ENCODE peak calls at places on chromosome 4, in nine cellular contexts. X is psoas muscle, T is left ventricle myocardium inferior, D is thyroid gland, R is BE2C, C is GM12865, F is breast epithelium, P is A549, Z is gastrocnemius medialis. J is an unnamed sample.

GRCh38 chr4:175435437-175435836 is 376.6 kb downstream of the GPM6A start:
- DNase-seq in X (no peak), T (no peak), D (no peak), R (peak), C (no peak), F (no peak), P (no peak), Z (no peak), J (no peak)

GRCh38 chr4:145351922-145352321 is 129.7 kb upstream of the SMAD1 start:
- DNase-seq in X (no peak), T (no peak), D (peak), R (no peak), C (no peak), F (no peak), P (no peak), Z (no peak), J (no peak)

GRCh38 chr4:53640576-53641459 is 49.5 kb upstream of the LNX1 start:
- DNase-seq in X (no peak), T (no peak), D (peak), R (no peak), C (peak), F (no peak), P (no peak), Z (no peak), J (no peak)

GRCh38 chr4:82969414-82969813 is 41.2 kb downstream of the LIN54 start:
- DNase-seq in X (no peak), T (no peak), D (no peak), R (no peak), C (no peak), F (no peak), P (no peak), Z (no peak), J (no peak)

GRCh38 chr4:5127556-5127955 is 76.3 kb downstream of the STK32B start:
- DNase-seq in X (no peak), T (no peak), D (no peak), R (peak), C (no peak), F (no peak), P (no peak), Z (no peak), J (no peak)

GRCh38 chr4:17082186-17082585 is 183.7 kb upstream of the LDB2 start:
- DNase-seq in X (no peak), T (no peak), D (no peak), R (peak), C (no peak), F (no peak), P (no peak), Z (no peak), J (no peak)

GRCh38 chr4:15897577-15897976 is 41.0 kb downstream of the FGFBP1 start:
- DNase-seq in X (no peak), T (no peak), D (no peak), R (no peak), C (no peak), F (no peak), P (no peak), Z (no peak), J (no peak)

GRCh38 chr4:122542411-122543236 is 78.2 kb downstream of the IL21 start:
- DNase-seq in X (no peak), T (no peak), D (no peak), R (no peak), C (peak), F (no peak), P (no peak), Z (no peak), J (no peak)

DNA sequence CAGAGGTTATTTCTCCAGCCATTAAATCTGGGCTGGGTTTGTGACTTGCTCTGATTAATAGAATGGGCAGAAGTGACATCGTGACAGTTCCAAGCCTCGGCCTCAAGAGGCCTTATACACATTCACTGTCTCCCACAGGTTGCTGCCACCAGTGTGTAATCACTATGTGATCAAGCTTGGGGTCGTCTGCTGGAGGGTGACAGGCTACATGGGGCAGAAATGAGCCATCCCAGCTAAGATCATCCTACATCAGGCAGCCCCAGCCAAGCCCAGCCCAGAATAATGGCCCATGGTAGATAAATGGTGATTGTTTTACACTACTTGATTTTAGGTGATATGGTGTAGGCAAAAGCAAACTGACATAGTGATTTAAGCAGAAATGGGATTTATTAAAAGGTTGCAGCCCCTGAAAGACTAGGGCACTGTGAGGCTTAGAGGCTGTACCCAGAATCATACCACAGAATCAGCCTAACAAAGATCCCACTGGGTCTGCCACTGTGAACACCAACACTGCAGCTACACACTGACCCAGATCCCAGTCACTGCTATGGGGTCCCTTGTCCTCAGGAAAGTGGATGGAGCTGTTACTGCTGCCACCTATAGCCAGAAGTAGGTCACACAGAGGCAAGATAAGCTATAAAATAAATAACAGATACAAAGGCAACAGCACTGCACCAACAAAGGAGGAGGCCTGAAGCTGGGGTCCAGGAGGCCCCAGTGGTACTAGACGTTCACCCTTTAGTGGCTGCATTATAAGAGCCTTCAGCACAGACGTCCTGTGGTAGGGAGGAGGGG is 159.6 kb upstream of the RBPJ start:
- DNase-seq in X (no peak), T (no peak), D (no peak), R (no peak), C (peak), F (no peak), P (no peak), Z (no peak), J (no peak)
- TF ChIP-seq CTCF in X (no peak), T (no peak), D (no peak), R (peak), C (no peak), F (no peak), P (no peak), Z (no peak), J (no peak)

GRCh38 chr4:67555447-67555846 is 3.1 kb upstream of the STAP1 start:
- DNase-seq in X (no peak), T (no peak), D (no peak), R (no peak), C (no peak), F (no peak), P (no peak), Z (no peak), J (no peak)

GRCh38 chr4:67556426-67556825 is 2.1 kb upstream of the STAP1 start:
- DNase-seq in X (no peak), T (no peak), D (no peak), R (no peak), C (no peak), F (no peak), P (no peak), Z (no peak), J (no peak)

DNA sequence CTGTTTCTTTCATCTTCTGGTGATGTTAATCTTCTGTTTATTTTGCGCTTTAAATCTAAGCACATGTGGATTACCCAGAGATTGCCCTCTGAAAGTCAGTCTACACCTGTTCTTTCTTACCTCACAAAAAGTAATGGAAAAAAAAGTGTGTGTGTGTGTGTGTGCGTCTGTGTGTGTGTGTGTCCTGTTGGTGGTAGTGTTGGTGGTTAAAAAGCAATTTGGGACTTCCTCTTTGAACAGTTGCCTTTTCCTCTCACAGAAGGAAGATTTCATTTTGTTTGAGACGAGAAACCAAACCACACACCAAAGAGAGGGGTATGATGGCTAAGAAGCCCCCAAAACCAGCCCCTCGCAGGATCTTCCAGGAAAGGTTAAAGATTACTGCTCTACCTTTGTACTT is at the start of gene STAP1:
- DNase-seq in X (no peak), T (no peak), D (no peak), R (no peak), C (peak), F (no peak), P (no peak), Z (no peak), J (no peak)
- H3K4me3 ChIP-seq in X (no peak), T (no peak), D (no peak), R (no peak), C (peak), F (no peak), P (no peak), Z (no peak), J (no peak)

DNA sequence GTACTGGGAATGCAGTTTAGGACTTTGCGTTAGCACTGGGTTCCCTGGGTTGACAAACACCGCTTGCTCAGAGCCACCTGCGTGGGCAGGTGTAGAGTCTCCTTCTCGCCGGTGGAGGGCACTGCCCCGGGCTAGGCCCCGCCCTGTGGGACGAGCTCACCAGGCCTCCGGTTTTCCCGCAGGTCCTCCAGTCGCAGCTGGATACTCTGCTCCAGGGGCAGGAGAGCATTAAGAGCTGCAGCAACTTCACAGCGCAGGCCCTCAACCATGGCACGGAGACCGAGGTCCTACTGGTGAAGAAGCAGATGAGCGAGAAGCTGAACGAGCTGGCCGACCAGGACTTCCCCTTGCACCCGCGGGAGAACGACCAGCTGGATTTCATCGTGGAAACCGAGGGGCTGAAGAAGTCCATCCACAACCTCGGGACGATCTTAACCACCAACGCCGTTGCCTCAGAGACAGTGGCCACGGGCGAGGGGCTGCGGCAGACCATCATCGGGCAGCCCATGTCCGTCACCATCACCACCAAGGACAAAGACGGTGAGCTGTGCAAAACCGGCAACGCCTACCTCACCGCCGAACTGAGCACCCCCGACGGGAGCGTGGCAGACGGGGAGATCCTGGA is 49.2 kb upstream of the MND1 start:
- DNase-seq in X (peak), T (no peak), D (no peak), R (no peak), C (no peak), F (no peak), P (no peak), Z (no peak), J (no peak)
- TF ChIP-seq CTCF in X (no peak), T (no peak), D (no peak), R (no peak), C (no peak), F (peak), P (no peak), Z (no peak), J (no peak)

GRCh38 chr4:172858731-172859230 is 309.8 kb upstream of the GALNT7 start:
- DNase-seq in X (no peak), T (no peak), D (no peak), R (no peak), C (no peak), F (no peak), P (no peak), Z (no peak), J (no peak)

GRCh38 chr4:172851534-172851933 is 317.1 kb upstream of the GALNT7 start:
- DNase-seq in X (no peak), T (no peak), D (no peak), R (no peak), C (no peak), F (no peak), P (no peak), Z (no peak), J (no peak)

GRCh38 chr4:172857026-172857425 is 311.6 kb upstream of the GALNT7 start:
- DNase-seq in X (no peak), T (no peak), D (no peak), R (no peak), C (no peak), F (no peak), P (no peak), Z (no peak), J (no peak)
- H3K4me3 ChIP-seq in X (no peak), T (no peak), D (no peak), R (no peak), C (no peak), F (no peak), P (no peak), Z (no peak), J (no peak)

DNA sequence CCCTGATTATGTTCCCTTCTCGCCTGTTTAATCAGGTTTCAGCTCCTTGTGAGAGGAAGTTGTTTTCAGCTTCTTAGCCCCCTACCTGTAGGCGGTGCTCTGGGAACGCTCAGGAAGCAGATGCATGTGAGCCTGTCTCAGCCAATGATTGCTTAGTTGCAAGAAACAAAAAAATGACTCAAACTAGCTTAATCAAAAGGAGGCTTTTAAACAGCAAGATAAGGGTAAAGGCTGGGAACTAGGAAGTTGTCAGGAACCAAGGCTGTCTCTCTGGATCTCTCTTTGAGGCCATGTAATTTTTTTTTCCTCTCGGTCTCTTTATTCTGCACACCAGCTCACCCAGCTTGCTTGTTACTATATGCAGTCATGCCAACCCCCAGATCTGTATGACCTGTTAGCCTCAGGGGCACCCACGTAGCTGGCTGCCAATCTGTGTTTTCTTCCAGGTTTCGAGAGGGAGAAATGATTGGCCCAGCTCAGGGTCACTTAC is 109.1 kb downstream of the PTTG2 start:
- DNase-seq in X (no peak), T (no peak), D (no peak), R (no peak), C (peak), F (no peak), P (peak), Z (no peak), J (peak)
- TF ChIP-seq CTCF in X (no peak), T (peak), D (no peak), R (peak), C (peak), F (no peak), P (peak), Z (no peak), J (peak)

GRCh38 chr4:187232201-187232600 is 508.5 kb upstream of the FAT1 start:
- DNase-seq in X (no peak), T (no peak), D (no peak), R (no peak), C (no peak), F (no peak), P (no peak), Z (no peak), J (no peak)

GRCh38 chr4:187235456-187236170 is 512.0 kb upstream of the FAT1 start:
- DNase-seq in X (no peak), T (no peak), D (no peak), R (peak), C (no peak), F (peak), P (no peak), Z (no peak), J (no peak)

GRCh38 chr4:187232796-187233195 is 509.1 kb upstream of the FAT1 start:
- DNase-seq in X (no peak), T (no peak), D (no peak), R (no peak), C (no peak), F (no peak), P (no peak), Z (no peak), J (no peak)

GRCh38 chr4:187238646-187239045 is 515.0 kb upstream of the FAT1 start:
- DNase-seq in X (no peak), T (no peak), D (no peak), R (no peak), C (no peak), F (no peak), P (no peak), Z (no peak), J (no peak)

GRCh38 chr4:187236491-187236890 is 512.8 kb upstream of the FAT1 start:
- DNase-seq in X (no peak), T (no peak), D (no peak), R (no peak), C (no peak), F (no peak), P (no peak), Z (no peak), J (no peak)
- H3K4me3 ChIP-seq in X (no peak), T (no peak), D (no peak), R (no peak), C (no peak), F (no peak), P (no peak), Z (no peak), J (no peak)